ENCODE peak calls at places on chromosomes 5 and 9, in ten cellular contexts. O is GM20000, P is sigmoid colon, E is T-helper 2 cell, J is HFFc6, X is caudate nucleus, C is NB4, Q is SK-N-DZ, W is H54, F is aorta. Z is an unnamed sample.

GRCh38 chr5:55171471-55171870 is 1.5 kb downstream of the CDC20B start:
- DNase-seq in J (no peak), X (no peak), W (no peak), Q (no peak), C (no peak), O (no peak), P (no peak), F (no peak), E (no peak), Z (no peak)

GRCh38 chr5:64874753-64875152 is 106.0 kb downstream of the CWC27 start:
- DNase-seq in P (no peak), J (no peak), X (no peak), W (no peak), E (no peak), Q (no peak), O (no peak), F (no peak), C (no peak), Z (no peak)

GRCh38 chr5:74127377-74128338 is 501.7 kb downstream of the ARHGEF28 start:
- DNase-seq in Q (peak; percentile 22), O (no peak), E (no peak), W (peak; percentile 12), F (no peak), C (no peak), J (peak; percentile 16), P (no peak), X (no peak), Z (no peak)

GRCh38 chr5:174531782-174532191 is 192.6 kb upstream of the MSX2 start:
- DNase-seq in P (no peak), F (no peak), X (no peak), E (no peak), C (peak; percentile 76), W (no peak), O (no peak), Q (no peak), J (no peak), Z (no peak)

GRCh38 chr9:136373300-136374182 is at the start of gene CARD9:
- DNase-seq in C (peak; percentile 94), Q (peak; percentile 86), O (peak; percentile 83), P (peak; percentile 77), F (no peak), E (no peak), J (peak; percentile 50), W (no peak), X (no peak), Z (no peak)

GRCh38 chr9:37954581-37954981 is 50.7 kb upstream of the SLC25A51 start:
- DNase-seq in W (no peak), Q (no peak), O (peak; percentile 53), C (no peak), F (no peak), J (no peak), P (no peak), X (no peak), E (no peak), Z (no peak)

GRCh38 chr9:95857122-95857521 is 18.4 kb upstream of the ERCC6L2 start:
- DNase-seq in O (no peak), J (peak; percentile 35), C (no peak), F (no peak), E (no peak), Q (peak; percentile 90), P (no peak), X (no peak), W (no peak), Z (peak; percentile 26)

GRCh38 chr5:139079969-139080368 is 118.2 kb downstream of the SIL1 start:
- DNase-seq in Q (no peak), E (no peak), X (no peak), W (no peak), O (no peak), P (no peak), C (no peak), F (no peak), J (no peak), Z (no peak)

GRCh38 chr5:27080147-27080546 is 41.8 kb upstream of the CDH9 start:
- DNase-seq in E (no peak), F (no peak), J (no peak), X (no peak), O (no peak), C (no peak), W (no peak), Q (no peak), P (no peak), Z (no peak)

GRCh38 chr9:120609636-120610035 is 29.7 kb upstream of the CDK5RAP2 start:
- DNase-seq in P (no peak), W (no peak), C (no peak), Q (no peak), J (no peak), O (no peak), X (no peak), E (no peak), F (no peak), Z (no peak)

GRCh38 chr5:170166101-170166500 is 60.4 kb downstream of the FOXI1 start:
- DNase-seq in F (no peak), C (no peak), W (no peak), P (no peak), E (no peak), Q (no peak), O (no peak), X (no peak), J (no peak), Z (no peak)

GRCh38 chr5:108748010-108748353 is 285 bp downstream of the FER start:
- DNase-seq in E (no peak), P (no peak), W (no peak), C (no peak), O (no peak), X (no peak), F (no peak), Q (no peak), J (no peak), Z (no peak)

GRCh38 chr5:58925627-58926545 is 343.0 kb downstream of the RAB3C start:
- DNase-seq in Q (no peak), W (no peak), J (no peak), C (no peak), E (no peak), F (no peak), P (no peak), O (no peak), X (no peak), Z (no peak)

GRCh38 chr5:174413520-174414314 is 310.7 kb upstream of the MSX2 start:
- DNase-seq in J (no peak), Q (no peak), W (peak; percentile 48), X (no peak), O (no peak), P (no peak), E (no peak), F (no peak), C (no peak), Z (peak; percentile 42)

GRCh38 chr9:132797861-132798659 is 80.0 kb downstream of the AK8 start:
- DNase-seq in X (no peak), J (peak; percentile 43), P (no peak), W (no peak), Q (no peak), C (no peak), E (no peak), F (peak; percentile 55), O (no peak), Z (no peak)

GRCh38 chr5:10307206-10308148 is at the start of gene CMBL:
- DNase-seq in C (peak; percentile 20), W (peak; percentile 73), E (no peak), J (peak; percentile 16), P (peak; percentile 69), Q (peak; percentile 30), F (peak; percentile 85), O (peak; percentile 67), X (peak; percentile 27), Z (no peak)

GRCh38 chr5:145936401-145937131 is at the start of gene SH3RF2:
- DNase-seq in W (peak; percentile 57), C (peak; percentile 94), P (peak; percentile 65), F (peak; percentile 85), X (peak; percentile 14), O (no peak), E (peak; percentile 11), J (peak; percentile 42), Q (peak; percentile 13), Z (peak; percentile 34)

GRCh38 chr5:172686111-172686510 is 45.0 kb downstream of the NEURL1B start:
- DNase-seq in X (no peak), C (no peak), W (peak; percentile 61), E (no peak), O (no peak), P (no peak), Q (no peak), J (no peak), F (peak; percentile 88), Z (no peak)

GRCh38 chr5:127832057-127832456 is 128.9 kb downstream of the CCDC192 start:
- DNase-seq in O (no peak), F (no peak), X (no peak), Q (no peak), W (no peak), C (no peak), E (no peak), J (no peak), P (no peak), Z (no peak)

GRCh38 chr9:70113403-70114022 is 69.9 kb downstream of the MAMDC2 start:
- DNase-seq in O (peak; percentile 54), P (peak; percentile 78), F (peak; percentile 80), X (no peak), J (peak; percentile 56), Q (peak; percentile 69), W (peak; percentile 64), C (peak; percentile 37), E (no peak), Z (no peak)

GRCh38 chr5:128378196-128378595 is 159.8 kb downstream of the FBN2 start:
- DNase-seq in E (no peak), Q (no peak), X (no peak), W (no peak), C (no peak), F (no peak), J (no peak), P (no peak), O (no peak), Z (no peak)

GRCh38 chr5:170070556-170071412 is 34.9 kb upstream of the FOXI1 start:
- DNase-seq in W (peak; percentile 34), Q (peak; percentile 78), X (no peak), O (no peak), P (peak; percentile 60), J (peak; percentile 12), E (no peak), F (no peak), C (peak; percentile 34), Z (no peak)

GRCh38 chr9:35481347-35481975 is 8.4 kb upstream of the RUSC2 start:
- DNase-seq in X (no peak), P (peak; percentile 79), C (peak; percentile 67), J (peak; percentile 76), W (peak; percentile 24), Q (peak; percentile 35), O (peak; percentile 49), F (no peak), E (no peak), Z (no peak)

GRCh38 chr9:91515074-91515687 is 91.5 kb upstream of the NFIL3 start:
- DNase-seq in Q (no peak), J (peak; percentile 73), C (peak; percentile 87), P (no peak), F (no peak), O (peak; percentile 46), W (peak; percentile 49), X (peak; percentile 21), E (no peak), Z (peak; percentile 60)

GRCh38 chr5:42929871-42930270 is 110.2 kb downstream of the ANXA2R start:
- DNase-seq in X (no peak), F (no peak), E (no peak), Q (no peak), O (no peak), P (no peak), W (no peak), C (no peak), J (no peak), Z (no peak)

GRCh38 chr9:37218800-37219425 is 98.5 kb downstream of the ZCCHC7 start:
- DNase-seq in J (no peak), E (no peak), Q (no peak), O (no peak), W (no peak), P (no peak), C (no peak), X (no peak), F (no peak), Z (no peak)

GRCh38 chr5:161548472-161549094 is 2.1 kb upstream of the GABRB2 start:
- DNase-seq in P (no peak), Q (no peak), O (peak; percentile 19), W (no peak), C (no peak), X (no peak), J (no peak), E (no peak), F (no peak), Z (no peak)

GRCh38 chr5:73157399-73158303 is 15.3 kb upstream of the TMEM174 start:
- DNase-seq in W (no peak), O (no peak), X (no peak), E (no peak), Q (no peak), J (no peak), F (no peak), C (no peak), P (no peak), Z (no peak)